ENCODE peak calls at places on chromosome 17, in five cellular contexts. E is SK-N-SH, S is HCT116, H is transverse colon, K is HL-60. V is an unnamed sample.

GRCh38 chr17:61325382-61326073 is 74.1 kb upstream of the TBX2 start:
- DNase-seq in E (peak; percentile 78), S (no peak), H (no peak), K (no peak), V (no peak)

GRCh38 chr17:62807812-62808575 is at the start of gene MARCHF10:
- DNase-seq in E (peak; percentile 68), S (no peak), H (peak; percentile 16), K (no peak), V (peak; percentile 58)

GRCh38 chr17:65137076-65137935 is at the start of gene RGS9:
- DNase-seq in E (peak; percentile 97), S (peak; percentile 84), H (peak; percentile 88), K (peak; percentile 42), V (peak; percentile 86)

GRCh38 chr17:59397316-59398073 is 66.0 kb downstream of the YPEL2 start:
- DNase-seq in E (no peak), S (no peak), H (no peak), K (no peak), V (no peak)

GRCh38 chr17:13750783-13751484 is 149.2 kb upstream of the HS3ST3A1 start:
- DNase-seq in E (no peak), S (no peak), H (no peak), K (no peak), V (no peak)

GRCh38 chr17:46003907-46004748 is 5.1 kb downstream of the STH start:
- DNase-seq in E (peak; percentile 83), S (no peak), H (peak; percentile 75), K (no peak), V (no peak)

GRCh38 chr17:55584055-55584685 is 72.9 kb upstream of the SMIM36 start:
- DNase-seq in E (no peak), S (no peak), H (no peak), K (no peak), V (no peak)

GRCh38 chr17:63113167-63113566 is 147.1 kb downstream of the TANC2 start:
- DNase-seq in E (no peak), S (no peak), H (no peak), K (no peak), V (no peak)

GRCh38 chr17:65495255-65496060 is 66.0 kb downstream of the AXIN2 start:
- DNase-seq in E (no peak), S (peak; percentile 13), H (peak; percentile 39), K (no peak), V (no peak)

GRCh38 chr17:40317880-40318834 is 9.2 kb downstream of the RARA start:
- DNase-seq in E (peak; percentile 99), S (peak; percentile 88), H (peak; percentile 97), K (peak; percentile 94), V (peak; percentile 94)

GRCh38 chr17:15917021-15917438 is 27.9 kb upstream of the ADORA2B start:
- DNase-seq in E (no peak), S (no peak), H (no peak), K (no peak), V (no peak)

GRCh38 chr17:73427198-73427597 is 115.4 kb upstream of the CDC42EP4 start:
- DNase-seq in E (no peak), S (no peak), H (no peak), K (no peak), V (no peak)

GRCh38 chr17:78789663-78790181 is 7.6 kb upstream of the CYTH1 start:
- DNase-seq in E (peak; percentile 46), S (no peak), H (peak; percentile 80), K (no peak), V (no peak)

GRCh38 chr17:3963214-3964201 is 729 bp downstream of the ATP2A3 start:
- DNase-seq in E (peak; percentile 54), S (no peak), H (peak; percentile 73), K (peak; percentile 87), V (peak; percentile 61)

GRCh38 chr17:2582493-2582892 is 11.0 kb upstream of the PAFAH1B1 start:
- DNase-seq in E (no peak), S (no peak), H (no peak), K (no peak), V (no peak)

GRCh38 chr17:48101012-48101720 is at the start of gene CBX1:
- DNase-seq in E (peak; percentile 98), S (peak; percentile 94), H (peak; percentile 94), K (peak; percentile 96), V (peak; percentile 85)

GRCh38 chr17:55547027-55547670 is 35.9 kb upstream of the SMIM36 start:
- DNase-seq in E (no peak), S (no peak), H (no peak), K (no peak), V (no peak)

GRCh38 chr17:40535924-40536717 is 29.2 kb downstream of the CCR7 start:
- DNase-seq in E (no peak), S (no peak), H (no peak), K (no peak), V (no peak)

GRCh38 chr17:82296511-82297279 is 20.7 kb downstream of the CD7 start:
- DNase-seq in E (no peak), S (no peak), H (no peak), K (no peak), V (no peak)

GRCh38 chr17:71392715-71393567 is 727.9 kb upstream of the SOX9 start:
- DNase-seq in E (no peak), S (no peak), H (no peak), K (no peak), V (no peak)

DNA sequence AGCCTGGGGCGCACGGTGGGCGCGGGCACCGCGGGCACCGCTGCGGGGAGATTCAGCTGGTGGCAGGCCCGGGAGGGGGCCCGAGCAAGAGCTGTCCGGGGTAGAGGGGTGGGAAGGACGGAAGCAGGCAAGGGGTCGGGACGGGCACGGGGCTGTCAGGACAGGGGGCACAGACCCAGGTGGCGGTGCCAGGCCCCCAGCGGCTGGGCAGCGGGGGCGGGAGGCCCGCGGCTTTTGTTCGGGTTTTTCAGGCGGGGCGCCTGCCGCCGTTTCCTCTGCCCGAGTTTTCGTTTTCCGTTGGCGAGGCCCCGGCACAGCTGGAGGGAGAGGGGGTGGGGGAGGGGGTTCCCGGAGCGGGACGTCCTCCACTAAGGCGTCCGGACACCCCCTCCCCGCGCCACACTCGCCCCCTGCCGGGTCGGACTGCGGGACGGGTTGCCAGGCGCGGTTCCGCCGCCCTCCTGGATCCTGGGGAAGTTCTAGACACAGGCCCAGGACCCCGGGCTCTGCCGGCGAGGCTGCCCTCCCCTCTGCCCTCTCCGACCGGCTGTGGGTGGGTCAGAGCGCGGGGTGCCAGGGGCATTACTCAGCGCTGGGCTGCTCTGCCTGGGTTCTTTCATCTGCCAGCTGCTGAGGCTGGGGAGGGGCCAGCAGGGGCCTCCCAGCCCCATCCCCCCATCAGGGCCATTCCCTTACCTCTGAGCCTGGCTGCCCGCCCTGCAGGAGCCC is 543 bp downstream of the ARHGAP23 start:
- DNase-seq in E (peak; percentile 66), S (no peak), H (peak; percentile 50), K (peak; percentile 60), V (no peak)
- TF ChIP-seq POLR2AphosphoS5 in E (no peak), S (no peak), H (no peak), K (no peak), V (no peak)

DNA sequence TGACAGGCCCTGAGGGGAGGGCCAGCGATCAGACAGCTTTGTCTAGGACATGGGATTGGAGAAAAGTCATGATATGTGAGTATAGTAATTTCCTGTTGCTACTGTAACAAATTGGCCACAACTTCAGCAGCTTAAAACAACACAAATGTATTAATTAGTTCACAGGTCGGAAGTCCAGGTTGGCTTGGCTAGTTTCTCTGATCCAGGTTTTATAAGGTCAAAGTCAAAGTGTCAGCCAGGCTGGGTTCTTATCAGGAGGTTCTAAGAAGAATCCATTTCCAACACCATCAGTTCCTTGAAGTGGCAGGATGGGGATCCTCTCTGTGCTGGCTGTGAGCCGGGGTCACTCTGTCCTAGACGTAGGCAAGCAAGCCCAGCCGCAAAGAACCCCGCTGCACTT is 76.2 kb upstream of the SEC14L1 start:
- DNase-seq in E (no peak), S (no peak), H (no peak), K (no peak), V (no peak)
- TF ChIP-seq POLR2AphosphoS5 in E (no peak), S (no peak), H (no peak), K (no peak), V (no peak)

GRCh38 chr17:7241783-7242716 is at the start of gene GABARAP:
- DNase-seq in E (peak; percentile 86), S (peak; percentile 83), H (peak; percentile 96), K (peak; percentile 83), V (peak; percentile 59)
- TF ChIP-seq POLR2AphosphoS5 in E (no peak), S (no peak), H (peak; percentile 72), K (no peak), V (peak; percentile 28)

GRCh38 chr17:8829036-8829941 is 30.1 kb upstream of the MFSD6L start:
- DNase-seq in E (no peak), S (no peak), H (no peak), K (no peak), V (no peak)

GRCh38 chr17:8828517-8828875 is 29.3 kb upstream of the MFSD6L start:
- DNase-seq in E (no peak), S (no peak), H (no peak), K (no peak), V (no peak)

GRCh38 chr17:8832711-8833352 is 33.7 kb upstream of the MFSD6L start:
- DNase-seq in E (peak; percentile 75), S (peak; percentile 12), H (peak; percentile 28), K (no peak), V (peak; percentile 56)

GRCh38 chr17:8831234-8831849 is 32.2 kb upstream of the MFSD6L start:
- DNase-seq in E (no peak), S (no peak), H (no peak), K (no peak), V (no peak)

GRCh38 chr17:8830141-8830540 is 31.0 kb upstream of the MFSD6L start:
- DNase-seq in E (no peak), S (no peak), H (no peak), K (no peak), V (no peak)
- TF ChIP-seq POLR2AphosphoS5 in E (no peak), S (no peak), H (no peak), K (no peak), V (no peak)

GRCh38 chr17:38706625-38707298 is 1.7 kb downstream of the MLLT6 start:
- DNase-seq in E (no peak), S (no peak), H (no peak), K (no peak), V (no peak)
- TF ChIP-seq POLR2AphosphoS5 in E (no peak), S (no peak), H (no peak), K (no peak), V (no peak)

DNA sequence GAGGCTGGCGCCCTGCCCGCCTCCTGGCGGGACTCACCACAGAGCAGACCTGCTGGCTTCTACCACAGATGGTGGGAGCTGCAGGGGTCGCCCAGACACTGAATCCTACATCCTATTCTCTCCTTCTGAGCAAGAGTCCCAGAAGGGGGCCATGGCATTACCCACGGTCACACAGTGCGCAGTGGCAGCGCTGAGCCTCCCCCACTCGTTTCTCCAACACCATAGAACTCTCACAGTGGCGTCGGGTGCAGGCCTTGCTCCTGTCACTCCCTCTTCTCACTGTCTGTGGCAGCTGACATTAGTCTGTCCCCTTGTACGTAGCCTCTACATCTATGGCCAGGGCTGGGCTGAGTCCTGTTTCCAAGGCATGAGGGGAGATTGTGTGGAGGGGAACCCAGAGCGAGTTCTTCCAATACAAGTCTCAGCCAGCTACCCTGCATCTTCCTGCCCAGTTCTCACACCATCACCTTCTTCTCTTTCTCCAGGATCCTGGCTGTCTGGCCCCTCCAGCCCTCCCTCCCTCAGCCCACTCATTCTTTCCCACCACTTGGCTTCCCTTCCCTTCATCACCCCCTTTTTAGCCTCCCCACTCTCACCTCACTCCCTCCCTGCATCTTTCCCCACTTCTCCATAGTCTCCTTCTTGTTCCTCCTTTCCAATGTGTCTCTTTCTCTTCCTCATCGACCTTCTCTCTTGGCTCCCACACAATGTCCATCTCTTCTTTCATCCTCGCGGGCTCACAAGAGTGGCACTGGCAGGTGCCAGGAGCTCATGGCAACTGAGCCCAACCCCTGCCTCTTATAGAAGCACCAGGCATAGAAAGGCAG is 5.9 kb downstream of the UBTF start:
- DNase-seq in E (no peak), S (no peak), H (no peak), K (no peak), V (no peak)
- TF ChIP-seq POLR2AphosphoS5 in E (no peak), S (peak; percentile 12), H (no peak), K (peak; percentile 70), V (peak; percentile 78)